ENCODE peak calls at places on chromosomes 12 and 14, in seven cellular contexts. M, W, Q, X, I, L and G are unnamed samples.

GRCh38 chr12:132955094-132955932 is 793 bp downstream of the ZNF605 start:
- DNase-seq in W (peak), X (no peak), I (peak), L (no peak), M (no peak), Q (no peak), G (no peak)

GRCh38 chr14:53462931-53463778 is 310.0 kb upstream of the DDHD1 start:
- DNase-seq in M (no peak), Q (no peak), X (no peak), L (no peak), W (no peak), I (no peak), G (no peak)

GRCh38 chr12:13101854-13102375 is 1.6 kb downstream of the GSG1 start:
- DNase-seq in L (no peak), X (no peak), M (no peak), Q (no peak), I (no peak), W (no peak), G (no peak)

GRCh38 chr12:65364021-65364420 is 85.5 kb downstream of the MSRB3 start:
- DNase-seq in Q (no peak), W (no peak), L (no peak), M (no peak), I (no peak), X (no peak), G (no peak)

GRCh38 chr12:66103011-66103913 is 27.3 kb downstream of the LLPH start:
- DNase-seq in I (no peak), W (peak), X (no peak), Q (no peak), M (no peak), L (peak), G (no peak)

GRCh38 chr14:64113279-64113678 is 180.9 kb downstream of the ESR2 start:
- DNase-seq in X (no peak), W (no peak), M (no peak), I (peak), L (no peak), Q (no peak), G (no peak)

GRCh38 chr14:73627033-73627432 is 14.7 kb downstream of the ACOT6 start:
- DNase-seq in L (no peak), W (no peak), Q (no peak), M (no peak), I (no peak), X (no peak), G (no peak)

GRCh38 chr12:21478756-21479455 is 22.5 kb downstream of the RECQL start:
- DNase-seq in M (no peak), X (no peak), I (no peak), Q (no peak), W (no peak), L (no peak), G (no peak)

GRCh38 chr12:96183734-96184370 is 10.3 kb upstream of the ELK3 start:
- DNase-seq in Q (no peak), M (no peak), W (no peak), I (no peak), L (no peak), X (no peak), G (no peak)

GRCh38 chr12:122063691-122064033 is 14.9 kb upstream of the MLXIP start:
- DNase-seq in X (no peak), M (no peak), W (no peak), L (no peak), I (no peak), Q (no peak), G (no peak)

GRCh38 chr12:67663121-67663520 is 14.6 kb downstream of the DYRK2 start:
- DNase-seq in W (no peak), M (no peak), L (no peak), Q (no peak), X (no peak), I (no peak), G (no peak)

GRCh38 chr12:113788020-113788856 is 177.9 kb downstream of the RBM19 start:
- DNase-seq in W (no peak), M (no peak), L (no peak), X (no peak), Q (no peak), I (no peak), G (no peak)

GRCh38 chr12:14629832-14630688 is 62.4 kb upstream of the PLBD1 start:
- DNase-seq in W (peak), L (peak), M (peak), I (peak), X (peak), Q (peak), G (peak)

GRCh38 chr12:101021911-101022388 is 188.1 kb downstream of the SLC5A8 start:
- DNase-seq in X (no peak), Q (no peak), M (no peak), I (no peak), W (no peak), L (no peak), G (peak)

GRCh38 chr14:69464829-69465228 is 19.7 kb upstream of the PLEKHD1 start:
- DNase-seq in X (no peak), Q (no peak), I (no peak), L (no peak), W (no peak), M (no peak), G (peak)

GRCh38 chr12:53709671-53710070 is 17.6 kb downstream of the CALCOCO1 start:
- DNase-seq in W (no peak), Q (no peak), M (no peak), I (no peak), L (no peak), X (no peak), G (no peak)

GRCh38 chr14:104137297-104138097 is 890 bp upstream of the KIF26A start:
- DNase-seq in X (peak), M (no peak), L (peak), I (peak), W (peak), Q (no peak), G (no peak)

GRCh38 chr14:74480051-74480450 is 13.1 kb downstream of the NPC2 start:
- DNase-seq in X (no peak), M (no peak), L (no peak), I (no peak), Q (no peak), W (no peak), G (no peak)

GRCh38 chr12:25248137-25248536 is 2.6 kb downstream of the KRAS start:
- DNase-seq in M (no peak), L (no peak), I (no peak), X (no peak), W (no peak), Q (no peak), G (no peak)